ENCODE peak calls at places on chromosomes 4 and X, in eight cellular contexts. C is CD4-positive, alpha-beta T cell; F is CD8-positive, alpha-beta T cell; X is fibroblast of lung; A is Peyer's patch; G is upper lobe of left lung; W is neural progenitor cell; T is vagina. Q is an unnamed sample.
A peak's percentile ranks its signal among the peaks of the same experiment; 100 is the strongest.

GRCh38 chr4:174714393-174715211 is 114.4 kb downstream of the GLRA3 start:
- DNase-seq in T (no peak), C (no peak), A (no peak), X (peak; percentile 47), F (no peak), G (no peak), W (peak; percentile 64), Q (no peak)

GRCh38 chrX:10173331-10173900 is 16.6 kb downstream of the CLCN4 start:
- DNase-seq in W (peak; percentile 73), T (no peak), F (no peak), A (no peak), G (no peak), C (no peak), X (peak; percentile 50), Q (no peak)

GRCh38 chrX:107725761-107726555 is 49.6 kb downstream of the TSC22D3 start:
- DNase-seq in F (no peak), C (no peak), T (no peak), G (no peak), A (no peak), W (no peak), X (peak; percentile 40), Q (no peak)

GRCh38 chr4:39228377-39228776 is 46.0 kb downstream of the WDR19 start:
- DNase-seq in T (no peak), C (no peak), A (no peak), W (no peak), X (no peak), F (no peak), G (no peak), Q (no peak)

GRCh38 chr4:145132521-145133098 is 34.5 kb downstream of the ABCE1 start:
- DNase-seq in F (no peak), C (no peak), T (no peak), A (no peak), G (no peak), W (no peak), X (peak; percentile 26), Q (no peak)

GRCh38 chr4:76377922-76378321 is 43.0 kb downstream of the CCDC158 start:
- DNase-seq in C (peak; percentile 33), X (peak; percentile 64), T (no peak), G (no peak), W (peak; percentile 69), F (peak; percentile 36), A (no peak), Q (no peak)

GRCh38 chr4:182143086-182143821 is 99.9 kb upstream of the TENM3 start:
- DNase-seq in F (no peak), X (peak; percentile 41), C (no peak), A (no peak), T (no peak), G (no peak), W (peak; percentile 53), Q (no peak)

GRCh38 chr4:152032722-152033131 is 271.9 kb upstream of the GATB start:
- DNase-seq in A (no peak), T (peak; percentile 37), C (no peak), W (no peak), X (peak; percentile 38), G (no peak), F (no peak), Q (no peak)

GRCh38 chrX:20029728-20030127 is 38.9 kb upstream of the BCLAF3 start:
- DNase-seq in W (no peak), T (no peak), C (no peak), A (no peak), F (no peak), X (no peak), G (no peak), Q (no peak)

GRCh38 chr4:66071911-66072310 is 401.6 kb upstream of the EPHA5 start:
- DNase-seq in C (no peak), X (no peak), A (no peak), G (no peak), F (no peak), T (no peak), W (no peak), Q (no peak)

GRCh38 chr4:41155194-41155830 is 59.0 kb downstream of the APBB2 start:
- DNase-seq in T (no peak), A (no peak), C (no peak), W (no peak), G (no peak), X (peak; percentile 52), F (no peak), Q (no peak)

GRCh38 chr4:4651811-4652609 is 110.2 kb upstream of the STX18 start:
- DNase-seq in F (no peak), T (no peak), G (no peak), X (no peak), A (no peak), W (peak; percentile 83), C (no peak), Q (no peak)

GRCh38 chr4:156968479-156968984 is 3.1 kb downstream of the PDGFC start:
- DNase-seq in F (no peak), G (no peak), T (no peak), W (peak; percentile 69), A (peak; percentile 17), X (peak; percentile 89), C (no peak), Q (peak; percentile 47)

GRCh38 chr4:4778491-4779003 is 80.9 kb upstream of the MSX1 start:
- DNase-seq in X (no peak), W (no peak), C (no peak), F (no peak), A (no peak), T (no peak), G (no peak), Q (no peak)

GRCh38 chr4:121439669-121440068 is 58.9 kb upstream of the QRFPR start:
- DNase-seq in G (no peak), C (no peak), T (no peak), W (no peak), X (no peak), A (no peak), F (no peak), Q (no peak)

GRCh38 chr4:57110635-57111546 is 706 bp upstream of the IGFBP7 start:
- DNase-seq in A (no peak), F (peak; percentile 21), X (peak; percentile 70), W (peak; percentile 81), C (no peak), G (peak; percentile 3), T (no peak), Q (no peak)

GRCh38 chr4:57109530-57109846 is 697 bp downstream of the IGFBP7 start:
- DNase-seq in W (no peak), A (no peak), G (no peak), T (no peak), F (no peak), X (no peak), C (no peak), Q (no peak)

GRCh38 chr4:57113870-57114269 is 3.7 kb upstream of the IGFBP7 start:
- DNase-seq in A (no peak), C (no peak), T (no peak), F (no peak), G (no peak), X (no peak), W (peak; percentile 6), Q (no peak)

GRCh38 chr4:57114973-57115372 is 4.8 kb upstream of the IGFBP7 start:
- DNase-seq in F (no peak), C (no peak), T (no peak), A (no peak), X (no peak), W (no peak), G (no peak), Q (no peak)

GRCh38 chr4:57109847-57110634 is at the start of gene IGFBP7:
- DNase-seq in G (peak; percentile 93), T (no peak), X (no peak), F (no peak), W (peak; percentile 54), C (no peak), A (no peak), Q (no peak)
- H3K27ac ChIP-seq in G (peak within 1 kb of the TSS; percentile 92), T (peak within 1 kb of the TSS; percentile 95), X (peak within 1 kb of the TSS; percentile 87), F (no peak within 1 kb of the TSS), W (peak within 1 kb of the TSS; percentile 54), C (no peak within 1 kb of the TSS), A (peak within 1 kb of the TSS; percentile 76), Q (no peak within 1 kb of the TSS)

DNA sequence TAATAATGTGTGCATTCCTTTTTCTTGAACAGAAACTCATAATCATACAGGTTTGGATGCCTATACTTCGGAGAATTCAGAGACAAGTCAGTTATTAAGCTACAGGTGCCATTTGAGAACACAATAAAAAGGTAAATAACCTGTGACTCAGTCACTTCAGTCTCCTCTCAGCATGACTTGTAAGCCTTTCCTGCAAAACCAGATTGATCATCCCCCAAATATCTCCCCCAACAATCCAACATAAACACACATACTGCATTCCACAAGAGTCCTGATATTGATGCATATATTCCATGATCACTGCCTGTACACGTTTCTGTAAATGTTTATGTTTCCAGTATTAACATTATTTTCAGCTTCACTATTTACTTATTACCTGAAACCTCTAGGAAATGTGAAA is 110.8 kb downstream of the PWWP3B start:
- DNase-seq in T (no peak), C (no peak), A (no peak), X (no peak), F (no peak), W (no peak), G (no peak), Q (no peak)
- H3K27ac ChIP-seq in T (no peak overlapping the region), C (no peak overlapping the region), A (no peak overlapping the region), X (no peak overlapping the region), F (no peak overlapping the region), W (no peak overlapping the region), G (no peak overlapping the region), Q (no peak overlapping the region)

GRCh38 chr4:26452565-26453531 is 37.4 kb downstream of the CCKAR start:
- DNase-seq in W (no peak), F (no peak), G (peak; percentile 13), X (no peak), C (no peak), A (no peak), T (peak; percentile 34), Q (no peak)
- H3K27ac ChIP-seq in W (no peak overlapping the region), F (no peak overlapping the region), G (no peak overlapping the region), X (no peak overlapping the region), C (no peak overlapping the region), A (no peak overlapping the region), T (no peak overlapping the region), Q (no peak overlapping the region)

GRCh38 chr4:150229538-150229937 is 151.3 kb downstream of the DCLK2 start:
- DNase-seq in W (no peak), G (no peak), C (no peak), A (no peak), T (no peak), X (peak; percentile 89), F (no peak), Q (no peak)

GRCh38 chr4:150230556-150230955 is 152.3 kb downstream of the DCLK2 start:
- DNase-seq in X (no peak), G (no peak), A (no peak), F (no peak), T (no peak), W (no peak), C (no peak), Q (no peak)

GRCh38 chr4:150231108-150231770 is 153.0 kb downstream of the DCLK2 start:
- DNase-seq in W (no peak), G (no peak), F (no peak), T (no peak), A (no peak), C (no peak), X (peak; percentile 68), Q (no peak)

GRCh38 chr4:150234246-150234645 is 156.0 kb downstream of the DCLK2 start:
- DNase-seq in T (no peak), F (no peak), W (no peak), A (no peak), X (peak; percentile 43), G (no peak), C (no peak), Q (no peak)

DNA sequence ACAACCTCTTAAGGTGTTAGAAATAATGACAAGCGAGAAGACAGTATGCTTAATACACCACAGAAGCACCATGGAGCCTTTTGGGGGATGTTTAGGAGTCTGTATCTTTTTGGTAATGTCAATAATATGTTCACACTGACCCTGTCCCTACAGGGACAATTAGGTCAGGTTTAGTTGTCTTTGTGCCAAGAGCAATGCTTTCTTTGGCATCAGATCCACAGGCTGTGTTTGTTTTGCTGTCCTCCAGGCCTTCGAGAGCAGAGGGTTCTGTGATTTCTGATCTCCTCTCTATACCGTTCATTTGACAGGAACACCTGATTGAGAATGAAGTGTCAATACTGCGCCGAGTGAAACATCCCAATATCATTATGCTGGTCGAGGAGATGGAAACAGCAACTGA is 153.8 kb downstream of the DCLK2 start:
- DNase-seq in T (no peak), G (no peak), F (no peak), A (no peak), C (no peak), W (no peak), X (no peak), Q (no peak)
- H3K27ac ChIP-seq in T (no peak overlapping the region), G (no peak overlapping the region), F (no peak overlapping the region), A (no peak overlapping the region), C (no peak overlapping the region), W (no peak overlapping the region), X (peak overlapping the region; percentile 46), Q (no peak overlapping the region)

Q was measured in CD4-positive, CD25-positive, alpha-beta regulatory T cell.